ENCODE peak calls at places on chromosomes 12 and 14, in six cellular contexts. K is mesenchymal stem cell, B is upper lobe of right lung, D is tibial artery, J is brain microvascular endothelial cell, M is tibial nerve. L is an unnamed sample. For H3K27me3, the result is how much of the 10 kb centered on the place peaks cover.

GRCh38 chr14:104280085-104280901 is 141.9 kb downstream of the KIF26A start:
- DNase-seq in K (no peak), B (peak), D (peak), J (no peak), M (no peak), L (no peak)

GRCh38 chr14:28635387-28635786 is 131.2 kb upstream of the FOXG1 start:
- DNase-seq in K (peak), B (no peak), D (no peak), J (no peak), M (peak), L (no peak)

GRCh38 chr12:15038137-15038536 is 65.3 kb downstream of the PDE6H start:
- DNase-seq in K (no peak), B (no peak), D (no peak), J (no peak), M (no peak), L (no peak)

GRCh38 chr14:95533391-95533821 is 1.4 kb upstream of the GLRX5 start:
- DNase-seq in K (peak), B (no peak), D (no peak), J (peak), M (no peak), L (no peak)

GRCh38 chr14:34593740-34594375 is 36.1 kb downstream of the SNX6 start:
- DNase-seq in K (no peak), B (peak), D (peak), J (peak), M (peak), L (peak)

GRCh38 chr12:89385965-89386537 is 33.8 kb upstream of the DUSP6 start:
- DNase-seq in K (no peak), B (no peak), D (no peak), J (no peak), M (no peak), L (no peak)

GRCh38 chr14:105294142-105294597 is 6.6 kb downstream of the BRF1 start:
- DNase-seq in K (peak), B (no peak), D (no peak), J (peak), M (no peak), L (no peak)

GRCh38 chr12:24069532-24070395 is 120.3 kb upstream of the SOX5 start:
- DNase-seq in K (no peak), B (no peak), D (no peak), J (no peak), M (no peak), L (no peak)

GRCh38 chr14:85409496-85410210 is 120.3 kb upstream of the FLRT2 start:
- DNase-seq in K (peak), B (no peak), D (no peak), J (no peak), M (no peak), L (no peak)

GRCh38 chr12:125021096-125021495 is 27.7 kb downstream of the BRI3BP start:
- DNase-seq in K (no peak), B (no peak), D (no peak), J (no peak), M (no peak), L (no peak)

GRCh38 chr14:34610101-34610500 is 19.8 kb downstream of the SNX6 start:
- DNase-seq in K (no peak), B (no peak), D (no peak), J (no peak), M (no peak), L (no peak)

GRCh38 chr14:91303091-91303923 is 58.8 kb upstream of the GPR68 start:
- DNase-seq in K (no peak), B (peak), D (no peak), J (no peak), M (no peak), L (peak)

GRCh38 chr14:92607702-92608429 is 94.3 kb downstream of the RIN3 start:
- DNase-seq in K (peak), B (no peak), D (no peak), J (peak), M (no peak), L (no peak)

GRCh38 chr12:124929649-124930419 is 15.4 kb upstream of the UBC start:
- DNase-seq in K (no peak), B (no peak), D (no peak), J (no peak), M (no peak), L (no peak)

GRCh38 chr12:132342828-132343227 is 13.4 kb upstream of the GALNT9 start:
- DNase-seq in K (no peak), B (no peak), D (no peak), J (no peak), M (no peak), L (no peak)

GRCh38 chr12:58814036-58814435 is 106.3 kb downstream of the LRIG3 start:
- DNase-seq in K (no peak), B (no peak), D (no peak), J (no peak), M (no peak), L (no peak)

GRCh38 chr12:34287986-34288962 is 266.0 kb downstream of the ALG10 start:
- DNase-seq in K (no peak), B (no peak), D (peak), J (no peak), M (no peak), L (no peak)

GRCh38 chr14:37140176-37140575 is 32.2 kb downstream of the SLC25A21 start:
- DNase-seq in K (no peak), B (no peak), D (no peak), J (no peak), M (no peak), L (no peak)

GRCh38 chr14:36661506-36662257 is at the start of gene PAX9:
- DNase-seq in K (peak), B (peak), D (peak), J (peak), M (peak), L (peak)

GRCh38 chr12:121124402-121125109 is 8.1 kb upstream of the P2RX7 start:
- DNase-seq in K (peak), B (no peak), D (no peak), J (peak), M (no peak), L (peak)

GRCh38 chr12:91506461-91506860 is 323.8 kb upstream of the DCN start:
- DNase-seq in K (no peak), B (no peak), D (no peak), J (peak), M (no peak), L (no peak)

GRCh38 chr12:55745361-55746146 is 2.6 kb downstream of the GDF11 start:
- DNase-seq in K (peak), B (no peak), D (no peak), J (no peak), M (no peak), L (no peak)

GRCh38 chr14:90630407-90630806 is 185.8 kb downstream of the TTC7B start:
- DNase-seq in K (peak), B (no peak), D (no peak), J (no peak), M (peak), L (no peak)

GRCh38 chr14:51004801-51005526 is 60.7 kb upstream of the PYGL start:
- DNase-seq in K (peak), B (no peak), D (no peak), J (peak), M (no peak), L (no peak)

GRCh38 chr12:42511656-42512055 is 77.9 kb downstream of the PRICKLE1 start:
- DNase-seq in K (no peak), B (no peak), D (no peak), J (no peak), M (no peak), L (no peak)

GRCh38 chr14:102927346-102927877 is 4.9 kb downstream of the AMN start:
- DNase-seq in K (no peak), B (peak), D (no peak), J (no peak), M (no peak), L (no peak)
- H3K27me3 ChIP-seq in K (under half), B (under half), D (under half), J (under half), M (under half), L (under half)

GRCh38 chr14:73227812-73228781 is 9.2 kb upstream of the PAPLN start:
- DNase-seq in K (peak), B (no peak), D (no peak), J (peak), M (peak), L (peak)
- H3K27me3 ChIP-seq in K (under half), B (under half), D (under half), J (under half), M (under half), L (under half)

GRCh38 chr12:5768880-5769199 is 176.2 kb downstream of the ANO2 start:
- DNase-seq in K (no peak), B (no peak), D (no peak), J (no peak), M (no peak), L (no peak)
- H3K27me3 ChIP-seq in K (under half), B (under half), D (under half), J (under half), M (under half), L (under half)

DNA sequence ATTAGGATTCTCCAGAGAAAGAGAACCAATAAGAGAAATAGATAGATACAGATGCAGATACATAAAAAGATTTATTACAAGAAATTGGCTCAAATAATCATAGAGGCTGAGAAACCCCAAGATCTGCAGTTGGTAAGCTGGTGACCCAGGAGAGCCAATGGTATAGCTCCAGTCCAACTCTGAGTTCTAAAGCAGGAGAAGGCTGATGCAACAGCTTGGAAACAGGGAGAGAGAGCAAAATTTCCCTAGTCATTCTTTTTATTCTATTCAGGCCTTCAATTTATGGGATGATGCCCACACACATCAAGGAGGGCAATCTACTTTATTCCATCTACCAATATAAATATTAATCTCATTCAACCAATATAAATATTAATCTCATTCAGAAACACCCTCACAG is 218.2 kb downstream of the PRKD1 start:
- DNase-seq in K (peak), B (no peak), D (no peak), J (no peak), M (no peak), L (no peak)
- H3K27me3 ChIP-seq in K (under half), B (under half), D (under half), J (under half), M (under half), L (under half)

GRCh38 chr12:98868538-98868937 is 223.4 kb downstream of the APAF1 start:
- DNase-seq in K (no peak), B (no peak), D (no peak), J (no peak), M (no peak), L (no peak)

GRCh38 chr12:98868076-98868475 is 223.0 kb downstream of the APAF1 start:
- DNase-seq in K (no peak), B (no peak), D (no peak), J (no peak), M (no peak), L (no peak)

GRCh38 chr12:98869886-98870285 is 224.8 kb downstream of the APAF1 start:
- DNase-seq in K (no peak), B (no peak), D (no peak), J (no peak), M (no peak), L (no peak)

GRCh38 chr12:98870521-98870920 is 225.4 kb downstream of the APAF1 start:
- DNase-seq in K (no peak), B (no peak), D (no peak), J (no peak), M (no peak), L (no peak)

GRCh38 chr12:98873823-98874222 is 228.7 kb downstream of the APAF1 start:
- DNase-seq in K (no peak), B (no peak), D (no peak), J (no peak), M (no peak), L (no peak)
- H3K27me3 ChIP-seq in K (under half), B (under half), D (under half), J (under half), M (under half), L (under half)

DNA sequence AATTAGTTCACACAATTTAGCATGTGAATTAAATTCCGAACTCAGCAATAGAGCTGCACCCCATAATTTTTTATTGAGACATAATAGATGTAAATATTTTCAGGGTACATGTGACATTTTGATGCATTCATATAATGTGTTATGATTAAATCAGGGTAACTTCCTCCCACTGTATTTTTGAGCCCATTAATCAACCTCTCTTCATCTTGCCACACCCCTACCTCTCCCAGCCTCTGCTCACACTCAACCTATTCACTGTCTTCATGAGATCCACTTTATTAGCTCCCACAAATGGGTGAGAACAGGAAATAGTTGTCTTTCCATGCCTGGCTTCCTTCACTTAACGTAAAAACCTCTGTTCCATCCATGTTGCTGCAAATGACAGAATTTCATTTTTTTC is 14.7 kb downstream of the IL26 start:
- DNase-seq in K (no peak), B (no peak), D (no peak), J (no peak), M (no peak), L (no peak)
- H3K27me3 ChIP-seq in K (under half), B (under half), D (under half), J (under half), M (under half), L (under half)

GRCh38 chr12:51234533-51234932 is 4.1 kb upstream of the DAZAP2 start:
- DNase-seq in K (no peak), B (no peak), D (no peak), J (no peak), M (no peak), L (no peak)

GRCh38 chr12:51238510-51239334 is at the start of gene DAZAP2:
- DNase-seq in K (peak), B (peak), D (peak), J (peak), M (peak), L (peak)

GRCh38 chr12:51242150-51242549 is 3.5 kb downstream of the DAZAP2 start:
- DNase-seq in K (no peak), B (no peak), D (no peak), J (no peak), M (no peak), L (no peak)

GRCh38 chr12:51240971-51241370 is 2.3 kb downstream of the DAZAP2 start:
- DNase-seq in K (no peak), B (no peak), D (no peak), J (peak), M (no peak), L (no peak)

GRCh38 chr12:51238037-51238509 is 553 bp upstream of the DAZAP2 start:
- DNase-seq in K (no peak), B (no peak), D (no peak), J (no peak), M (no peak), L (no peak)
- H3K27me3 ChIP-seq in K (under half), B (under half), D (under half), J (under half), M (under half), L (under half)

GRCh38 chr14:77222546-77223225 is 41.1 kb downstream of the TMEM63C start:
- DNase-seq in K (no peak), B (no peak), D (no peak), J (no peak), M (no peak), L (no peak)

GRCh38 chr14:77217551-77217950 is 36.0 kb downstream of the TMEM63C start:
- DNase-seq in K (no peak), B (no peak), D (no peak), J (no peak), M (no peak), L (no peak)

GRCh38 chr14:77220246-77221017 is 38.8 kb downstream of the TMEM63C start:
- DNase-seq in K (no peak), B (no peak), D (no peak), J (no peak), M (no peak), L (no peak)

GRCh38 chr14:77221241-77221871 is 39.8 kb downstream of the TMEM63C start:
- DNase-seq in K (no peak), B (no peak), D (no peak), J (no peak), M (no peak), L (no peak)

GRCh38 chr14:77219591-77219990 is 38.0 kb downstream of the TMEM63C start:
- DNase-seq in K (no peak), B (no peak), D (no peak), J (no peak), M (no peak), L (peak)
- H3K27me3 ChIP-seq in K (under half), B (under half), D (under half), J (under half), M (under half), L (under half)

L was measured in MG63.